ENCODE peak calls at places on chromosome 9, in four cellular contexts. T is WTC11, W is K562, A is HepG2. V is an unnamed sample.

GRCh38 chr9:118652935-118653334 is 716.3 kb downstream of the BRINP1 start:
- DNase-seq in T (no peak), W (no peak), A (no peak), V (no peak)

GRCh38 chr9:101369884-101370531 is 14.8 kb downstream of the BAAT start:
- DNase-seq in T (no peak), W (peak; percentile 72), A (no peak), V (no peak)

GRCh38 chr9:126494264-126494663 is 119.5 kb upstream of the LMX1B start:
- DNase-seq in T (no peak), W (no peak), A (no peak), V (no peak)

GRCh38 chr9:36237230-36237629 is 21.0 kb downstream of the GNE start:
- DNase-seq in T (no peak), W (no peak), A (no peak), V (no peak)

GRCh38 chr9:21381752-21382339 is 3.4 kb downstream of the IFNA2 start:
- DNase-seq in T (peak; percentile 21), W (no peak), A (peak; percentile 36), V (no peak)

GRCh38 chr9:116207371-116208111 is 54.0 kb downstream of the PAPPA start:
- DNase-seq in T (no peak), W (no peak), A (no peak), V (no peak)

GRCh38 chr9:77820293-77820954 is 172.3 kb upstream of the GNA14 start:
- DNase-seq in T (no peak), W (peak; percentile 75), A (no peak), V (no peak)

GRCh38 chr9:130371196-130371966 is 73.4 kb upstream of the ASS1 start:
- DNase-seq in T (no peak), W (no peak), A (no peak), V (no peak)

GRCh38 chr9:72041775-72042194 is 18.6 kb downstream of the C9orf57 start:
- DNase-seq in T (no peak), W (peak; percentile 13), A (no peak), V (no peak)

GRCh38 chr9:38671748-38672147 is 48.2 kb downstream of the FAM240B start:
- DNase-seq in T (no peak), W (no peak), A (no peak), V (no peak)

GRCh38 chr9:89796606-89797005 is 191.8 kb downstream of the GADD45G start:
- DNase-seq in T (no peak), W (no peak), A (no peak), V (no peak)

GRCh38 chr9:95511232-95511951 is 5.4 kb downstream of the PTCH1 start:
- DNase-seq in T (peak; percentile 83), W (peak; percentile 83), A (peak; percentile 48), V (peak; percentile 40)

GRCh38 chr9:36748322-36748899 is 175.7 kb downstream of the MELK start:
- DNase-seq in T (peak; percentile 77), W (peak; percentile 38), A (no peak), V (peak; percentile 71)

GRCh38 chr9:134175808-134176598 is 11.6 kb upstream of the RNU6ATAC start:
- DNase-seq in T (no peak), W (no peak), A (peak; percentile 44), V (no peak)

GRCh38 chr9:99490736-99491135 is 268.7 kb downstream of the SEC61B start:
- DNase-seq in T (no peak), W (no peak), A (no peak), V (no peak)

GRCh38 chr9:126307306-126308061 is 19.1 kb upstream of the MVB12B start:
- DNase-seq in T (no peak), W (no peak), A (no peak), V (no peak)

GRCh38 chr9:115494393-115494792 is 376.4 kb upstream of the TNC start:
- DNase-seq in T (no peak), W (no peak), A (no peak), V (no peak)

GRCh38 chr9:132883349-132884294 is 4.9 kb downstream of the SPACA9 start:
- DNase-seq in T (no peak), W (no peak), A (no peak), V (no peak)

DNA sequence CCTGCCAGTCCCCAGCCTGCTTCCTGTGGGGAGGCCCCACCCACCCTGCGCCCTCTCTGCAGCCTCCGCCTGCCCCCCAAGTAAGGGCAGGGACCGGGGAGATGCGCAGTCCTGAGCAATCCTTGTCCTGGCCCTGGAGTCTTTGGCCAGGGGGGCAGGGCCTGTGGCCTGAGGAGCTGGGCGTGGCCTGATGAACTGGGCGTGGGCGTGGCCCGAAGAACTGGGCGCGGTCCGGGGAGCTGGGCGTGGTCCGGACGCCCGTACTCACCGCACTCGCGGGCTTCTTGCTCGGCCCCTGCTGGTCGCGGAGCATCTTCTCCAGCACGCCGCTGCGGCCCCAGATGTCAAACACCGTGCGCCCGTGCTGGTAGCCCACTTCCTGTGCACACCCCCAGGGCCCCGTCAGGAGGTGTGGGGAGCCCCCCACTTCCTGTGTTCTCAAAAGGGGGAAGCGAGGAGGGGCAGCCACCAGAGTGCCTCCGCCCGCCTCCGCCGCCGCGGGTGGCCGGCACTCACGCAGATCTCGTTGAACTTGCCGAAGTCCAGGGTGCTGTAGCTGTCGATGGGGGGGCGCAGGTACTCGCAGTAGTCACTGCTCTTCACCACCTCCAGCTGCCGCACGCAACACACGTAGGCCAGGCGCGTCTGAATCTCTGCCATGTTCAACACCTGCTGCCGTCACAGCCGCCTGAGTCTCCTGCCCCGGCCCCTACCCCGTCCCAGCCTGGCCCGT is 2.7 kb upstream of the NSMF start:
- DNase-seq in T (peak; percentile 90), W (peak; percentile 95), A (no peak), V (no peak)
- TF ChIP-seq ELF4 in T (no peak), W (no peak), A (no peak), V (no peak)

DNA sequence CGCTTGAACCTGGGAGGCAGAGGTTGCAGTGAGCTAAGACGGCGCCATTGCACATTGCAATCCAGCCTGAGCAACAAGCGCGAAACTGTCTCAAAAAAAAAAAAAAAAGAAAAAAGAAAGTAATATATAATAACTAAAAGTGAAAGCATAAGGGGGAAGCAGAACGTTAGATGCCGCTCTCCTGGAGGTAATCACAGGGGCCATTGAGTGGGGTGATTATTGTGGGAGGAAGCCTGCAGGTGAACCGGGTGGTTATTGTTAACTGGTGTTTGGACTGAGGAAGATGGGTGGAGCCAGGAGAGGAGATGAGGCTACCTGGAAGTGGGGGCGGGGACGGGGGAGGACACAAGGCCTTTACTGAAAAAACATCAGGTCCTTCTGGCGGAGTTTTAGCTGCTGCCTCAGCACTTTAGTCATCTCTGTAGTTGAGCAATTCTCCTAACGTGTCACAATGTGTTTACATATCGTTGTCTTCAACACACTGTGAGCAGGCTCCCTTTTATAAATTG is 5.3 kb upstream of the TJP2 start:
- DNase-seq in T (peak; percentile 53), W (peak; percentile 65), A (peak; percentile 59), V (no peak)
- TF ChIP-seq ELF4 in T (no peak), W (no peak), A (no peak), V (no peak)

DNA sequence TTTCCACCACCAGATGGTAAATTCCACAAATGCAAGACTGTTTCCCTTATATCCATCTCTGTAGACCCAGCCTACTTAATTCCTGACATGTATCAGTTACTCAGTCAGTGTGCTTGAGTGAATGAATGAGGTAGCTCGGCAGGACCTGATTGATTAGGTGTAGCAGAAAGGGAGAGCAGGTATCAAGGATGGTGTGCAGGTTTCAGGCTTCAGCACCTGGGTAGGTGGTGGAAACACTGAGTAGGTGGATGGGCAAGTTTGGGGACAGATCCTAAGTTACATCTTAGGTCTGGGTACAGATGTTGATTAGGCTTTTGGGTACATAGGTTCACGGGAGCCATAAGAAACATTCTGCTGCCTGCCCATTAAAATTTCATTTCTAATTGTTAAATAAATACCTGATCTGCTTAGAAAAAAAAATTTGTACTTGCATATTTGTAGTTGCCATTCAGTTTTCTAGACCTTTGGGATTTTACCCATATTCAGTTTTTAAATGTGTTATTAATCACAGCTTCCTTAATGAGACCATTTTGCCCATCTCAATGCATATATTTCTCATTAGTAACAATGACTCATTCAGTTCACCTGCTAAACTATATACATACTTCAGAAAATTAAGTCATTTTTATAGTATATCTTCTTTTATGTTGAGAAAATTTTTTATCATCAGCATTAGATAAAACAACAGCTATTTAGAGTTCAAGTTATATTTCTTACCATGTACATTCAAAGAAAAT is 111.8 kb downstream of the INIP start:
- DNase-seq in T (no peak), W (no peak), A (no peak), V (no peak)
- TF ChIP-seq ELF4 in T (no peak), W (no peak), A (no peak), V (no peak)

DNA sequence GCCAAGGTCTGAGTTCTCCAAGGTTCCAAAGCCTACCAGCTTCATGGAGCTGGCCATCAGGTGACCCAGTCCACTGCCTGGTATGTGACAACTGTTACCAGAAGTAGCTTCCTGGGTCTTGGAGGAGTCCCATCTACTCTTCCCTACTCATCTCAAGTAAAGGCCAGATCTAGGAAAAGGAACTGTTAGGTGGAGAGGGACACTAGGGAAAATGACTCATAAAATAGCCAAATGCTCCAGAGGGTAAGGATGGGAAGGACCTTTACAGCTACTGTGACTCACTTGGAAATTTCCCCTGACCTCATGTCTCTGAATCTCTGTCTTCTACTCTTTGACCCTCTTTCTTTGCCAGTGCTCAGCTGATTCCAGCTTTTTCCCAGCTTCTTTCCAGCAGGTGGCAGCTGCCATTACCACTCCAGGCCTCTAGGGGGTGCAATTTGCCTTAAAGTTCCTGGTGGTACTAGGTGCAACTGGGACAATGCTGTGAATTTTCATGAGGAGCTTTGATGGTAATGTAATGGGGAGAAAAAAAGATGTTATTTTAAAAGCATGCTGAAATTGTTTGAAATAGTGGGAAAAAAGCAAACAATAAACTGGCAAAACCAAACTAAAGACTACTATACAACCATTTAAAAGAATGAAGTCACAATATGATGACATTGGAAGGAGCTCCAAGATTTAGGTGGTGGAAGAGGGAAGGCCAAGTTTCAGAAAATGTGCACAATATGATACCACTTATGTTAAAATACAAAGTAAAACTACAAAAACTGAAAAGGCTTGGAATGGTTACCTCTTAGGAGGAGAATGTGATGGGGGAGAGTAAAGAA is 27.1 kb upstream of the MYORG start:
- DNase-seq in T (peak; percentile 82), W (peak; percentile 70), A (peak; percentile 50), V (peak; percentile 77)
- TF ChIP-seq ELF4 in T (no peak), W (no peak), A (no peak), V (no peak)

GRCh38 chr9:136694163-136694864 is 7.1 kb upstream of the AGPAT2 start:
- DNase-seq in T (peak; percentile 85), W (peak; percentile 82), A (peak; percentile 33), V (peak; percentile 81)
- TF ChIP-seq ELF4 in T (no peak), W (no peak), A (no peak), V (no peak)

GRCh38 chr9:112341741-112342140 is 8.3 kb upstream of the PTBP3 start:
- DNase-seq in T (no peak), W (no peak), A (peak; percentile 52), V (no peak)

GRCh38 chr9:112339886-112340285 is 6.5 kb upstream of the PTBP3 start:
- DNase-seq in T (no peak), W (no peak), A (no peak), V (no peak)

GRCh38 chr9:112334319-112334828 is 955 bp upstream of the PTBP3 start:
- DNase-seq in T (no peak), W (peak; percentile 59), A (peak; percentile 35), V (no peak)

GRCh38 chr9:112337547-112337946 is 4.1 kb upstream of the PTBP3 start:
- DNase-seq in T (no peak), W (no peak), A (peak; percentile 80), V (no peak)

GRCh38 chr9:112338561-112338960 is 5.1 kb upstream of the PTBP3 start:
- DNase-seq in T (no peak), W (no peak), A (no peak), V (no peak)
- TF ChIP-seq ELF4 in T (no peak), W (no peak), A (no peak), V (no peak)

GRCh38 chr9:111900081-111900805 is 3.6 kb downstream of the UGCG start:
- DNase-seq in T (no peak), W (peak; percentile 32), A (no peak), V (no peak)
- TF ChIP-seq ELF4 in T (no peak), W (no peak), A (no peak), V (no peak)